ENCODE peak calls at places on chromosomes 4 and X, in eight cellular contexts. One of them, this sample, is unnamed.

GRCh38 chr4:95466791-95467190 is 82.0 kb downstream of the UNC5C start:
- DNase-seq in A673: no peak
- DNase-seq in H9: no peak
- DNase-seq in fibroblast of lung: no peak
- DNase-seq in sigmoid colon: no peak
- DNase-seq in suprapubic skin: no peak
- DNase-seq in right cardiac atrium: no peak
- DNase-seq in AG04450: no peak
- DNase-seq in this sample: no peak

GRCh38 chrX:119887721-119888425 is 7.8 kb upstream of the AKAP14 start:
- DNase-seq in A673: peak; percentile 79
- DNase-seq in H9: peak; percentile 88
- DNase-seq in fibroblast of lung: peak; percentile 49
- DNase-seq in sigmoid colon: peak; percentile 70
- DNase-seq in suprapubic skin: peak; percentile 74
- DNase-seq in right cardiac atrium: peak; percentile 84
- DNase-seq in AG04450: no peak
- DNase-seq in this sample: no peak

GRCh38 chrX:38799995-38800394 is 1.3 kb upstream of the MID1IP1 start:
- DNase-seq in A673: no peak
- DNase-seq in H9: no peak
- DNase-seq in fibroblast of lung: no peak
- DNase-seq in sigmoid colon: no peak
- DNase-seq in suprapubic skin: no peak
- DNase-seq in right cardiac atrium: no peak
- DNase-seq in AG04450: no peak
- DNase-seq in this sample: no peak

GRCh38 chrX:132025085-132025484 is 2.0 kb downstream of the STK26 start:
- DNase-seq in A673: peak; percentile 49
- DNase-seq in H9: no peak
- DNase-seq in fibroblast of lung: no peak
- DNase-seq in sigmoid colon: no peak
- DNase-seq in suprapubic skin: no peak
- DNase-seq in right cardiac atrium: no peak
- DNase-seq in AG04450: no peak
- DNase-seq in this sample: no peak

GRCh38 chr4:111492501-111492900 is 652.8 kb upstream of the FAM241A start:
- DNase-seq in A673: no peak
- DNase-seq in H9: no peak
- DNase-seq in fibroblast of lung: no peak
- DNase-seq in sigmoid colon: no peak
- DNase-seq in suprapubic skin: no peak
- DNase-seq in right cardiac atrium: no peak
- DNase-seq in AG04450: no peak
- DNase-seq in this sample: no peak

GRCh38 chrX:110442631-110443030 is 84.0 kb downstream of the RTL9 start:
- DNase-seq in A673: peak; percentile 65
- DNase-seq in H9: peak; percentile 71
- DNase-seq in fibroblast of lung: peak; percentile 10
- DNase-seq in sigmoid colon: no peak
- DNase-seq in suprapubic skin: no peak
- DNase-seq in right cardiac atrium: no peak
- DNase-seq in AG04450: no peak
- DNase-seq in this sample: no peak

GRCh38 chr4:173685324-173685723 is 155.3 kb upstream of the HAND2 start:
- DNase-seq in A673: no peak
- DNase-seq in H9: no peak
- DNase-seq in fibroblast of lung: peak; percentile 44
- DNase-seq in sigmoid colon: no peak
- DNase-seq in suprapubic skin: no peak
- DNase-seq in right cardiac atrium: no peak
- DNase-seq in AG04450: peak; percentile 15
- DNase-seq in this sample: no peak

GRCh38 chr4:13535708-13536361 is 8.5 kb downstream of the NKX3-2 start:
- DNase-seq in A673: no peak
- DNase-seq in H9: no peak
- DNase-seq in fibroblast of lung: no peak
- DNase-seq in sigmoid colon: peak; percentile 60
- DNase-seq in suprapubic skin: no peak
- DNase-seq in right cardiac atrium: no peak
- DNase-seq in AG04450: no peak
- DNase-seq in this sample: no peak

GRCh38 chr4:148240241-148240640 is 202.0 kb downstream of the NR3C2 start:
- DNase-seq in A673: no peak
- DNase-seq in H9: no peak
- DNase-seq in fibroblast of lung: no peak
- DNase-seq in sigmoid colon: no peak
- DNase-seq in suprapubic skin: no peak
- DNase-seq in right cardiac atrium: no peak
- DNase-seq in AG04450: no peak
- DNase-seq in this sample: no peak

GRCh38 chr4:74671074-74671698 is 123.1 kb downstream of the BTC start:
- DNase-seq in A673: peak; percentile 60
- DNase-seq in H9: peak; percentile 61
- DNase-seq in fibroblast of lung: peak; percentile 89
- DNase-seq in sigmoid colon: no peak
- DNase-seq in suprapubic skin: no peak
- DNase-seq in right cardiac atrium: no peak
- DNase-seq in AG04450: peak; percentile 43
- DNase-seq in this sample: no peak

GRCh38 chr4:54658321-54659093 is 750 bp downstream of the KIT start:
- DNase-seq in A673: peak; percentile 66
- DNase-seq in H9: peak; percentile 54
- DNase-seq in fibroblast of lung: peak; percentile 28
- DNase-seq in sigmoid colon: no peak
- DNase-seq in suprapubic skin: peak; percentile 65
- DNase-seq in right cardiac atrium: peak; percentile 81
- DNase-seq in AG04450: no peak
- DNase-seq in this sample: peak; percentile 57

GRCh38 chr4:35934370-35934981 is 309.8 kb downstream of the ARAP2 start:
- DNase-seq in A673: peak; percentile 39
- DNase-seq in H9: no peak
- DNase-seq in fibroblast of lung: peak; percentile 33
- DNase-seq in sigmoid colon: no peak
- DNase-seq in suprapubic skin: no peak
- DNase-seq in right cardiac atrium: no peak
- DNase-seq in AG04450: no peak
- DNase-seq in this sample: no peak

GRCh38 chrX:30713061-30713525 is 59.9 kb downstream of the GK start:
- DNase-seq in A673: peak; percentile 76
- DNase-seq in H9: peak; percentile 43
- DNase-seq in fibroblast of lung: peak; percentile 81
- DNase-seq in sigmoid colon: no peak
- DNase-seq in suprapubic skin: peak; percentile 59
- DNase-seq in right cardiac atrium: peak; percentile 50
- DNase-seq in AG04450: peak; percentile 10
- DNase-seq in this sample: no peak

GRCh38 chr4:109233585-109233984 is 68.9 kb downstream of the COL25A1 start:
- DNase-seq in A673: no peak
- DNase-seq in H9: no peak
- DNase-seq in fibroblast of lung: no peak
- DNase-seq in sigmoid colon: no peak
- DNase-seq in suprapubic skin: no peak
- DNase-seq in right cardiac atrium: no peak
- DNase-seq in AG04450: no peak
- DNase-seq in this sample: no peak

GRCh38 chr4:121168446-121168845 is 4.3 kb upstream of the TNIP3 start:
- DNase-seq in A673: no peak
- DNase-seq in H9: no peak
- DNase-seq in fibroblast of lung: no peak
- DNase-seq in sigmoid colon: no peak
- DNase-seq in suprapubic skin: no peak
- DNase-seq in right cardiac atrium: no peak
- DNase-seq in AG04450: no peak
- DNase-seq in this sample: no peak
- H3K27ac ChIP-seq in A673: no peak overlapping the region
- H3K27ac ChIP-seq in H9: no peak overlapping the region
- H3K27ac ChIP-seq in fibroblast of lung: no peak overlapping the region
- H3K27ac ChIP-seq in sigmoid colon: no peak overlapping the region
- H3K27ac ChIP-seq in suprapubic skin: no peak overlapping the region
- H3K27ac ChIP-seq in right cardiac atrium: no peak overlapping the region
- H3K27ac ChIP-seq in AG04450: no peak overlapping the region
- H3K27ac ChIP-seq in this sample: no peak overlapping the region

GRCh38 chr4:7540216-7540615 is 105.5 kb upstream of the PSAPL1 start:
- DNase-seq in A673: no peak
- DNase-seq in H9: no peak
- DNase-seq in fibroblast of lung: no peak
- DNase-seq in sigmoid colon: no peak
- DNase-seq in suprapubic skin: no peak
- DNase-seq in right cardiac atrium: no peak
- DNase-seq in AG04450: no peak
- DNase-seq in this sample: no peak
- H3K27ac ChIP-seq in A673: no peak overlapping the region
- H3K27ac ChIP-seq in H9: no peak overlapping the region
- H3K27ac ChIP-seq in fibroblast of lung: no peak overlapping the region
- H3K27ac ChIP-seq in sigmoid colon: no peak overlapping the region
- H3K27ac ChIP-seq in suprapubic skin: no peak overlapping the region
- H3K27ac ChIP-seq in right cardiac atrium: no peak overlapping the region
- H3K27ac ChIP-seq in AG04450: no peak overlapping the region
- H3K27ac ChIP-seq in this sample: no peak overlapping the region

GRCh38 chr4:38489924-38490639 is 173.9 kb upstream of the KLF3 start:
- DNase-seq in A673: peak; percentile 80
- DNase-seq in H9: peak; percentile 31
- DNase-seq in fibroblast of lung: peak; percentile 25
- DNase-seq in sigmoid colon: peak; percentile 67
- DNase-seq in suprapubic skin: no peak
- DNase-seq in right cardiac atrium: peak; percentile 57
- DNase-seq in AG04450: peak; percentile 3
- DNase-seq in this sample: no peak
- H3K27ac ChIP-seq in A673: no peak overlapping the region
- H3K27ac ChIP-seq in H9: no peak overlapping the region
- H3K27ac ChIP-seq in fibroblast of lung: no peak overlapping the region
- H3K27ac ChIP-seq in sigmoid colon: peak overlapping the region; percentile 10
- H3K27ac ChIP-seq in suprapubic skin: peak overlapping the region; percentile 28
- H3K27ac ChIP-seq in right cardiac atrium: peak overlapping the region; percentile 3
- H3K27ac ChIP-seq in AG04450: no peak overlapping the region
- H3K27ac ChIP-seq in this sample: no peak overlapping the region

GRCh38 chr4:2928242-2929155 is 34.7 kb downstream of the NOP14 start:
- DNase-seq in A673: no peak
- DNase-seq in H9: peak; percentile 39
- DNase-seq in fibroblast of lung: no peak
- DNase-seq in sigmoid colon: no peak
- DNase-seq in suprapubic skin: peak; percentile 59
- DNase-seq in right cardiac atrium: no peak
- DNase-seq in AG04450: no peak
- DNase-seq in this sample: no peak
- H3K27ac ChIP-seq in A673: no peak overlapping the region
- H3K27ac ChIP-seq in H9: no peak overlapping the region
- H3K27ac ChIP-seq in fibroblast of lung: no peak overlapping the region
- H3K27ac ChIP-seq in sigmoid colon: no peak overlapping the region
- H3K27ac ChIP-seq in suprapubic skin: no peak overlapping the region
- H3K27ac ChIP-seq in right cardiac atrium: no peak overlapping the region
- H3K27ac ChIP-seq in AG04450: peak overlapping the region; percentile 11
- H3K27ac ChIP-seq in this sample: no peak overlapping the region

DNA sequence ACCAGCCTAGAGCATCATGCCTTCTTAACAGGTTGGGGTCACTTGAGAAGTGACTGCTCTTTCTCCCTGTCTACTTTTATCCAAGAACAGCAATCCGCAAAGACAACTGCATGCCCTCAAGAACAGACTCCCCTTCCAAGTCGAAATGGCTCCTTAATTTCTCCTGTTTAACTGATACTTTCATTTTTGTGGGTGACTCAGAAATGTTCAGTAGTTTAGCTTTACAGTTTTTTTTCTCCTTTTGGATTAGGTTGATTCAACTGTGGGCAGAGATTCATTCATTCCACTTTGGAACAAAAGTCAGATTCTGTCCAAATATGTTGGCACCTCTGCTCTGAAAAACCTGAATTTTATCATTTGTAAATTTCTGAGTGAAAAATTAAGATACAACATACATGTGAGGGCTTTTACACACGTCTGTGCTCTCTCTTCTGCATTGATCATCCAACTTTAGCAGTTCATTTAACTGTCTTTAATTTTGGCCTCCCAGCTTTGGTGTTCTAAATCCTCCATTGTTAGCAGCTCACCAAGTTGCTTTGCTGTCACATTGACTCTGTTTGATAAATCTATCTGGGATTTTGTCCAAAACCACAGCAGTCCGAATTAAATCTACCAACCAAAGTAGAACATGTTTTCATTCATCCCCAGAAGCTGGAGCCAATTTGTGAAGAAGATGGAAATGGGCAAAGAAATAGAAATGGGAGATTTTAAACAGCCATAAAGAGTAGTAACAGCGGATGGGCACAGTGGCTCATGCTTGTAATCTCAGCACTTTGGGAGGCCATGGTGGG is 50.0 kb downstream of the HOPX start:
- DNase-seq in A673: no peak
- DNase-seq in H9: no peak
- DNase-seq in fibroblast of lung: peak; percentile 81
- DNase-seq in sigmoid colon: no peak
- DNase-seq in suprapubic skin: no peak
- DNase-seq in right cardiac atrium: no peak
- DNase-seq in AG04450: no peak
- DNase-seq in this sample: no peak
- H3K27ac ChIP-seq in A673: no peak overlapping the region
- H3K27ac ChIP-seq in H9: no peak overlapping the region
- H3K27ac ChIP-seq in fibroblast of lung: no peak overlapping the region
- H3K27ac ChIP-seq in sigmoid colon: no peak overlapping the region
- H3K27ac ChIP-seq in suprapubic skin: no peak overlapping the region
- H3K27ac ChIP-seq in right cardiac atrium: no peak overlapping the region
- H3K27ac ChIP-seq in AG04450: no peak overlapping the region
- H3K27ac ChIP-seq in this sample: no peak overlapping the region

GRCh38 chr4:182576609-182577289 is 333.5 kb downstream of the TENM3 start:
- DNase-seq in A673: no peak
- DNase-seq in H9: no peak
- DNase-seq in fibroblast of lung: no peak
- DNase-seq in sigmoid colon: no peak
- DNase-seq in suprapubic skin: no peak
- DNase-seq in right cardiac atrium: no peak
- DNase-seq in AG04450: peak; percentile 23
- DNase-seq in this sample: no peak
- H3K27ac ChIP-seq in A673: no peak overlapping the region
- H3K27ac ChIP-seq in H9: no peak overlapping the region
- H3K27ac ChIP-seq in fibroblast of lung: no peak overlapping the region
- H3K27ac ChIP-seq in sigmoid colon: no peak overlapping the region
- H3K27ac ChIP-seq in suprapubic skin: no peak overlapping the region
- H3K27ac ChIP-seq in right cardiac atrium: no peak overlapping the region
- H3K27ac ChIP-seq in AG04450: peak overlapping the region; percentile 32
- H3K27ac ChIP-seq in this sample: no peak overlapping the region